ENCODE peak calls at places on chromosomes 1 and 21, in six cellular contexts. G, M, X, D, N and B are unnamed samples.

GRCh38 chr1:244226440-244226839 is 175.4 kb downstream of the ZBTB18 start:
- DNase-seq in G (no peak), X (no peak), N (no peak), D (no peak), M (peak), B (peak)

GRCh38 chr1:157399984-157400382 is 152.3 kb downstream of the FCRL5 start:
- DNase-seq in D (peak), G (no peak), M (no peak), X (no peak), N (no peak), B (peak)

GRCh38 chr1:119878171-119878570 is 18.1 kb downstream of the ADAM30 start:
- DNase-seq in G (no peak), M (no peak), X (no peak), D (no peak), N (no peak), B (no peak)

GRCh38 chr1:37765937-37766664 is 1.2 kb upstream of the EPHA10 start:
- DNase-seq in X (no peak), D (no peak), M (no peak), N (no peak), G (peak), B (no peak)

GRCh38 chr1:21308847-21309652 is 18.8 kb upstream of the ECE1 start:
- DNase-seq in D (peak), M (peak), X (no peak), G (no peak), N (no peak), B (peak)

GRCh38 chr1:214441119-214441518 is 110.3 kb downstream of the PTPN14 start:
- DNase-seq in M (peak), N (no peak), G (no peak), X (no peak), D (no peak), B (peak)

GRCh38 chr1:151193856-151194255 is 3.9 kb upstream of the VPS72 start:
- DNase-seq in M (no peak), D (no peak), G (no peak), X (no peak), N (no peak), B (no peak)

GRCh38 chr1:94843846-94844245 is 23.7 kb downstream of the SLC44A3 start:
- DNase-seq in N (no peak), D (no peak), G (no peak), X (no peak), M (no peak), B (no peak)

GRCh38 chr1:194052514-194053333 is 866.3 kb upstream of the B3GALT2 start:
- DNase-seq in D (no peak), N (no peak), M (no peak), X (no peak), G (no peak), B (no peak)

GRCh38 chr1:168643152-168643551 is 66.7 kb downstream of the XCL1 start:
- DNase-seq in D (no peak), N (no peak), X (peak), G (no peak), M (peak), B (peak)

GRCh38 chr1:40712997-40713396 is 21.5 kb downstream of the NFYC start:
- DNase-seq in X (no peak), D (no peak), G (no peak), M (no peak), N (peak), B (no peak)

GRCh38 chr21:37758997-37759396 is 157.3 kb downstream of the KCNJ6 start:
- DNase-seq in X (peak), G (peak), D (peak), N (no peak), M (peak), B (peak)

GRCh38 chr1:224456637-224456953 is 22.0 kb upstream of the WDR26 start:
- DNase-seq in M (no peak), G (no peak), D (no peak), N (no peak), X (no peak), B (peak)

GRCh38 chr1:43256675-43257570 is 12.9 kb upstream of the TMEM125 start:
- DNase-seq in G (peak), X (no peak), N (no peak), M (no peak), D (no peak), B (no peak)

GRCh38 chr1:36251794-36252481 is 27.7 kb downstream of the THRAP3 start:
- DNase-seq in D (no peak), M (no peak), N (no peak), X (peak), G (no peak), B (no peak)

GRCh38 chr21:35063428-35064172 is 14.5 kb upstream of the RUNX1 start:
- DNase-seq in M (peak), N (no peak), G (peak), X (no peak), D (no peak), B (no peak)

GRCh38 chr1:201399352-201400126 is 415 bp upstream of the LAD1 start:
- DNase-seq in G (peak), M (peak), N (no peak), X (peak), D (peak), B (no peak)

GRCh38 chr1:36359911-36360310 is 25.8 kb downstream of the STK40 start:
- DNase-seq in G (peak), N (peak), D (no peak), X (no peak), M (peak), B (peak)

GRCh38 chr1:20223659-20224058 is 37.3 kb upstream of the PLA2G2C start:
- DNase-seq in N (no peak), M (no peak), G (no peak), D (no peak), X (no peak), B (no peak)

GRCh38 chr1:55040083-55040952 is 970 bp downstream of the PCSK9 start:
- DNase-seq in D (peak), N (no peak), G (peak), X (peak), M (peak), B (no peak)

GRCh38 chr1:245856944-245857531 is 650.0 kb downstream of the SMYD3 start:
- DNase-seq in N (no peak), D (peak), X (peak), M (peak), G (peak), B (peak)